ENCODE peak calls at places on chromosomes 12 and 14, in five cellular contexts. B, P, J, R and D are unnamed samples.

GRCh38 chr12:645563-646071 is 17.6 kb downstream of the NINJ2 start:
- DNase-seq in R (no peak), P (no peak), B (peak), J (no peak), D (peak)

GRCh38 chr12:51976376-51977160 is 25.1 kb downstream of the ACVR1B start:
- DNase-seq in J (no peak), R (no peak), P (no peak), B (no peak), D (no peak)

GRCh38 chr14:21408152-21408551 is 24.3 kb upstream of the SUPT16H start:
- DNase-seq in P (no peak), B (peak), R (no peak), J (no peak), D (peak)

GRCh38 chr14:104549536-104550339 is 29.8 kb upstream of the C14orf180 start:
- DNase-seq in B (no peak), J (no peak), R (no peak), P (no peak), D (no peak)

GRCh38 chr12:117148642-117149041 is 41.6 kb downstream of the FBXO21 start:
- DNase-seq in J (no peak), P (no peak), R (no peak), B (no peak), D (no peak)

GRCh38 chr12:68340404-68341270 is 8.5 kb upstream of the MDM1 start:
- DNase-seq in J (no peak), R (no peak), P (no peak), B (no peak), D (no peak)

GRCh38 chr12:32285484-32285883 is 113.9 kb upstream of the FGD4 start:
- DNase-seq in J (no peak), P (no peak), B (no peak), R (no peak), D (no peak)

GRCh38 chr12:95790025-95790911 is at the start of gene NTN4:
- DNase-seq in B (no peak), R (peak), P (peak), J (no peak), D (peak)

GRCh38 chr12:39619316-39619659 is 315 bp downstream of the ABCD2 start:
- DNase-seq in P (peak), J (no peak), B (no peak), R (peak), D (no peak)

GRCh38 chr12:85688837-85689236 is 147.4 kb downstream of the RASSF9 start:
- DNase-seq in P (no peak), B (no peak), J (no peak), R (no peak), D (no peak)

GRCh38 chr12:27460471-27460978 is 14.0 kb downstream of the SMCO2 start:
- DNase-seq in B (peak), J (no peak), P (no peak), R (no peak), D (peak)

GRCh38 chr14:94355191-94355794 is 32.2 kb upstream of the SERPINA6 start:
- DNase-seq in B (no peak), P (peak), J (no peak), R (no peak), D (no peak)

GRCh38 chr14:74239848-74240793 is 872 bp downstream of the VSX2 start:
- DNase-seq in R (no peak), P (no peak), B (no peak), J (no peak), D (no peak)

GRCh38 chr12:110581951-110582285 is 1.2 kb downstream of the PPTC7 start:
- DNase-seq in P (peak), J (no peak), R (no peak), B (peak), D (no peak)